ENCODE peak calls at places on chromosomes 12 and 14, in six cellular contexts. N is D721Med, J is GM10248, Z is AG10803, X is heart right ventricle, Y is A549. S is an unnamed sample.

GRCh38 chr12:92866418-92866817 is 62.7 kb downstream of the EEA1 start:
- DNase-seq in N (no peak), J (no peak), Z (no peak), X (no peak), Y (no peak), S (no peak)

GRCh38 chr14:102917056-102917385 is 5.4 kb upstream of the AMN start:
- DNase-seq in N (no peak), J (no peak), Z (no peak), X (no peak), Y (no peak), S (peak)

GRCh38 chr12:56657416-56658379 is 11.9 kb upstream of the ATP5F1B start:
- DNase-seq in N (no peak), J (peak), Z (no peak), X (no peak), Y (no peak), S (peak)

GRCh38 chr14:81625343-81625742 is 91.7 kb upstream of the SEL1L start:
- DNase-seq in N (no peak), J (peak), Z (peak), X (no peak), Y (peak), S (peak)

GRCh38 chr14:101887219-101887618 is 77.2 kb upstream of the DYNC1H1 start:
- DNase-seq in N (no peak), J (no peak), Z (no peak), X (no peak), Y (no peak), S (no peak)

GRCh38 chr14:23644195-23644918 is 8.2 kb downstream of the DHRS2 start:
- DNase-seq in N (no peak), J (no peak), Z (no peak), X (no peak), Y (no peak), S (no peak)

GRCh38 chr12:541676-542289 is 82.0 kb downstream of the B4GALNT3 start:
- DNase-seq in N (no peak), J (no peak), Z (no peak), X (no peak), Y (no peak), S (no peak)

GRCh38 chr12:1929985-1930815 is 11.7 kb upstream of the CACNA2D4 start:
- DNase-seq in N (no peak), J (peak), Z (no peak), X (no peak), Y (no peak), S (no peak)

GRCh38 chr12:68506619-68507018 is 104.1 kb upstream of the RAP1B start:
- DNase-seq in N (no peak), J (no peak), Z (no peak), X (no peak), Y (no peak), S (no peak)

GRCh38 chr12:44502681-44503080 is 373.4 kb downstream of the NELL2 start:
- DNase-seq in N (no peak), J (no peak), Z (no peak), X (no peak), Y (no peak), S (no peak)

GRCh38 chr14:100618763-100619320 is 31.6 kb upstream of the BEGAIN start:
- DNase-seq in N (no peak), J (no peak), Z (no peak), X (no peak), Y (no peak), S (no peak)

GRCh38 chr12:72433298-72433697 is 161.1 kb downstream of the TRHDE start:
- DNase-seq in N (no peak), J (no peak), Z (no peak), X (no peak), Y (no peak), S (no peak)

GRCh38 chr14:104795781-104796681 is 483 bp upstream of the AKT1 start:
- DNase-seq in N (peak), J (peak), Z (peak), X (peak), Y (no peak), S (peak)

GRCh38 chr12:20050166-20050565 is 318.2 kb upstream of the PDE3A start:
- DNase-seq in N (no peak), J (no peak), Z (peak), X (no peak), Y (no peak), S (no peak)

GRCh38 chr12:92938623-92939022 is 9.5 kb upstream of the EEA1 start:
- DNase-seq in N (no peak), J (no peak), Z (no peak), X (no peak), Y (no peak), S (no peak)

GRCh38 chr12:76284816-76285750 is 63.1 kb downstream of the BBS10 start:
- DNase-seq in N (no peak), J (no peak), Z (peak), X (no peak), Y (peak), S (no peak)
- TF ChIP-seq CTCF in N (no peak), J (no peak), Z (no peak), X (no peak), Y (no peak), S (no peak)

GRCh38 chr12:108854055-108854452 is 3.3 kb downstream of the SSH1 start:
- DNase-seq in N (no peak), J (no peak), Z (peak), X (no peak), Y (peak), S (no peak)
- TF ChIP-seq CTCF in N (peak), J (peak), Z (peak), X (peak), Y (peak), S (peak)

DNA sequence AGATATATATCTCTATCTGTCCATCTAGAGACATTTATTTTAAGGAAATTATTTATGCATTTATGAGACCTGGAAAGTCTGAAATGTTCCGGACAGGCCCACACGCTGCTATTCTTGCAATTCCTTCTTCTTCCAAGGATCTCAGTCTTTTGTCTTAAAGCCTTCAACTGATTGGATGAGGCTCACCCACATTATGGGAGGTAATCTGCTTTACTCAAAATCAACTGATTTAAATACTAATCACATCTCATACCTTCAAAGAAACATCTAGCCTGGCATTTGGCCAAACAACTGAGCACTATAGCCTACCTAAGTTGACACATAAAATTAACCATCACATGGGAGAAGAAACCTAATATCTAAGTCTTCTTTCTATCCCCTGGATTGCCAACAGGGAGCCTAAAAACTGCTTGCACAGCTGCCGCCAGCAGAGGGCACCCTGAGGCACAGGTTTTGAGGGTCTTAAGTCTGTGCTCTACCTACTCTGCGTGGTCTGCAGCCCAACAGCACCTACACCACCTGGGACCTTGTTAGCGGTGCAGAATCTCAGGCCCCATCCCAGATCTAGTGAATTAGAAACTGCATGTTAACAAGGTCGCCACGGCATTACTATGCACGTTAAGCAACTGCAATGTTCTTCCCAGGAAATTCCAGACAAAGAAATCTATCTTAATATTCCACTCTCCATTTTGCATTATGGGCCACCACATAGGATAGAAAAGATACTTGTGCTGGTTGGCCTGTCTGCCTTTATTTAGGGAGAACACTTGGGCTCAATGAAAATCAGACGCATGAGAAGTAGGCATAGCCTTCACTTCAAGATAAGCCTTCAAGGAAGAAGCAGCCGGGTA is 249.7 kb downstream of the FOXG1 start:
- DNase-seq in N (no peak), J (no peak), Z (peak), X (no peak), Y (peak), S (peak)
- TF ChIP-seq CTCF in N (peak), J (peak), Z (peak), X (peak), Y (peak), S (peak)

DNA sequence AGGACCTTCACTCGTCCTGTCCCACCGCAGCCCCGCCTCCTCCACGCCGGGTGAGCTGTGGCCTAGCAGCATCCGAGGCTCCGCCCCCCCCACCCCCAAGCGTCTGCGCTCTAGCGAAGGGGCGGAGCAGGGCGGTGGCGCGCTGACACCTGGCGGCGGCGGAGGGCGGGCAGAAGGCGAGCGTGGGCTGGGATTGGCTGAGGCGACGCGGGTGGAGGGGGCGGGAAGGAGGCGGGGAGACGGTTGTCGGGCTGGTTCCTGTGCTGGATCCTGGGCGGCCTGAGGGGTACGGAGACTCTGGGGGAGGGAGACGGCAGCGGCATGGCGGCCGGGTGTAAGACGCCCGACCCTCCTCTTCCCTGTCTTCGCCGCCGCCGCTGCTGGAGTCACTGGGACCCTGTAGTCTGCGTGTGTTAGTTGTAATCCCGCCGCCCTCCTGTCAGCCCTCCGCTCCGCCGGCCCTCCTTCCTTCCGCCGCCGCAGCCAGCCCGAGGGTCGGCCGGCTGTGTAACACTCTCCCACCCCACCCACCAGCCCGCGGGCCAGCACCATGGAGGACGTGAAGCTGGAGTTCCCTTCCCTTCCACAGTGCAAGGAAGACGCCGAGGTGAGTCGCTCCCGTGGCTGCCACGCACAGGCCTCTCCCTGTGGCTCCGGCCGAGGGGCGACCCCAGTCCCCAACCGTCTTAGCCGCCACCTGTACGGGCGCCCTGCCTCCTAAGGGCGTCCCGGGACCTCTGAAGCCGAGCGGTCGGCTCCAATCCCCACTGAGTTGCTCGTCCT is at the start of gene STYX:
- DNase-seq in N (peak), J (peak), Z (peak), X (peak), Y (peak), S (peak)
- TF ChIP-seq CTCF in N (no peak), J (no peak), Z (no peak), X (peak), Y (no peak), S (no peak)

S was measured in GM13977.